ENCODE peak calls at places on chromosome 21, in five cellular contexts. A, U, L, I and P are unnamed samples.

GRCh38 chr21:42038826-42039425 is 28.8 kb upstream of the ZBTB21 start:
- DNase-seq in A (no peak), U (no peak), I (no peak), L (no peak), P (no peak)

GRCh38 chr21:39003982-39004775 is 179.1 kb downstream of the PSMG1 start:
- DNase-seq in A (no peak), I (peak), L (no peak), U (no peak), P (no peak)

GRCh38 chr21:41816583-41817165 is 49.8 kb upstream of the RIPK4 start:
- DNase-seq in I (peak), L (peak), A (peak), U (peak), P (peak)

GRCh38 chr21:25898671-25899070 is 163.9 kb downstream of the GABPA start:
- DNase-seq in U (no peak), L (no peak), I (no peak), A (no peak), P (no peak)

GRCh38 chr21:42536601-42537000 is 22.9 kb downstream of the SLC37A1 start:
- DNase-seq in I (no peak), L (no peak), A (no peak), U (no peak), P (no peak)

GRCh38 chr21:42145569-42146250 is 73.2 kb upstream of the ABCG1 start:
- DNase-seq in L (peak), I (peak), U (no peak), A (peak), P (peak)

GRCh38 chr21:40208960-40209359 is 341.7 kb downstream of the PCP4 start:
- DNase-seq in I (no peak), U (no peak), A (no peak), L (no peak), P (no peak)

GRCh38 chr21:14620152-14620551 is 74.0 kb upstream of the SAMSN1 start:
- DNase-seq in A (no peak), I (no peak), L (no peak), U (no peak), P (no peak)

GRCh38 chr21:37061926-37062591 is 10.8 kb downstream of the PIGP start:
- DNase-seq in A (no peak), I (no peak), L (no peak), U (no peak), P (no peak)

GRCh38 chr21:42061866-42062542 is 9.1 kb upstream of the UMODL1 start:
- DNase-seq in I (peak), L (no peak), U (no peak), A (no peak), P (peak)

GRCh38 chr21:41783476-41784150 is 16.8 kb upstream of the RIPK4 start:
- DNase-seq in A (peak), U (no peak), L (no peak), I (peak), P (peak)

GRCh38 chr21:42537106-42537742 is 23.6 kb downstream of the SLC37A1 start:
- DNase-seq in U (no peak), L (no peak), I (no peak), A (no peak), P (no peak)

GRCh38 chr21:42701706-42702456 is 48.5 kb downstream of the PDE9A start:
- DNase-seq in A (no peak), U (no peak), L (no peak), I (no peak), P (no peak)

GRCh38 chr21:26887241-26887640 is 42.0 kb upstream of the ADAMTS1 start:
- DNase-seq in U (no peak), I (no peak), L (no peak), A (peak), P (no peak)

GRCh38 chr21:41133896-41134522 is 34.0 kb upstream of the BACE2 start:
- DNase-seq in I (no peak), U (no peak), L (peak), A (no peak), P (no peak)

GRCh38 chr21:42193131-42193671 is 25.7 kb upstream of the ABCG1 start:
- DNase-seq in U (no peak), L (no peak), I (peak), A (no peak), P (peak)

GRCh38 chr21:25360593-25360992 is 246.7 kb downstream of the MRPL39 start:
- DNase-seq in L (no peak), U (no peak), A (no peak), I (no peak), P (no peak)

DNA sequence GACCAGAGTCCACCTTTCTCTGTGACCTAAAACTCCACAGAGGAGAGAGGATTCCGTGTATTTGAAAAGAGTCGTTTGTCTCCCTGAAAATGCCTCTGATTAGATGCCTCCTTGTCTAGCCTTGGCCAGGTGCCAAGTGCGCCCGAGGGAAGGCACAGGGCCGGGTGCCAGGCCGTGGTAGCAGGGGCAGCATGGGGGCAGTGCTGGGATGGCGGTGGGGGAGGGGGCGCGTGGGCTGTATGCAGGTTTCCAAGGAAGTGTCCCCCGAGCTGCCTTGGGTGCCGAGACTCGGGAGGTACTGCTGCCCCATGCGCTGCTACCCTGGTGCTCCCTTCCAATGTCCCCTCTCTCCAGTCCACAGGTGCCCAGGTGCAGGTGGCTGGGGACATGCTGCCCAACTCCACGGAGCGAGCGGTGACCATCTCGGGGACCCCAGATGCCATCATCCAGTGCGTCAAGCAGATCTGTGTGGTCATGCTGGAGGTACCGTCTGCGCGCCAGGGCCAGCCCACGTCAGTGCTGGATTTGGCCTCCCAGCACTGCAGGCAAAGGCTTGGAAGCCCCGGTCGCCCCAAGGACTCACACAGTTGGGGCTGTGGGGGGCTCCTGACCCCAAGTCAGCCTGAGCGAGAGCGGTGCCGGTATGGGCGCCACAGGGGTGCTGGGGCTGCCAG is 70.9 kb upstream of the COL6A1 start:
- DNase-seq in I (no peak), A (no peak), L (no peak), U (no peak), P (no peak)
- H3K4me3 ChIP-seq in I (no peak), A (no peak), L (no peak), U (no peak), P (no peak)

GRCh38 chr21:43703068-43703880 is 15.7 kb upstream of the PDXK start:
- DNase-seq in A (no peak), I (no peak), U (peak), L (no peak), P (no peak)
- H3K4me3 ChIP-seq in A (no peak), I (no peak), U (peak), L (no peak), P (no peak)

DNA sequence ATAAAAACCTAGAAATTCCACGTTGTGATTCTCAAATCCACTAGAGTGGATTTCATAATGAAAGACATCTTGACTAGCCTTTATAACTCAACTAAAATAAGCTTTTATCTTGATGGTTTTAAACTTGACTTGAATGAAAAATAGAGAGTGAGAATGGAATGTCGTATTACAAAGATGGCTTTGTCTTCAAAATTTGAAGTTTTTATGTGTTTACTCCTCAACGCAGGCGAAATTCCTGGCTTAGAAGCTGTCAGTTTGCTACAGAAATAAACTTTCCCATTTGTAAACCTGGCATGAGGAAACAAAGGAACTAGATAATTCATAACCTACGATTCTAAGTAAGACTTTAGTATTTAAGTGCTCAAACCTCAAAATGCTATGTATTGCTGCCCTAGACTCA is 90.0 kb upstream of the KRTAP19-8 start:
- DNase-seq in U (no peak), A (no peak), I (no peak), L (no peak), P (no peak)
- H3K4me3 ChIP-seq in U (no peak), A (no peak), I (no peak), L (no peak), P (no peak)

GRCh38 chr21:35831230-35831629 is 229.1 kb downstream of the SETD4 start:
- DNase-seq in A (no peak), I (peak), L (no peak), U (no peak), P (no peak)
- H3K4me3 ChIP-seq in A (no peak), I (no peak), L (no peak), U (no peak), P (no peak)

GRCh38 chr21:33976082-33976979 is 60.7 kb upstream of the ATP5PO start:
- DNase-seq in U (peak), I (peak), L (no peak), A (no peak), P (peak)

GRCh38 chr21:33974513-33975468 is 59.2 kb upstream of the ATP5PO start:
- DNase-seq in L (no peak), I (no peak), A (no peak), U (no peak), P (no peak)

GRCh38 chr21:33977721-33978369 is 62.2 kb upstream of the ATP5PO start:
- DNase-seq in U (no peak), L (no peak), I (no peak), A (no peak), P (no peak)

GRCh38 chr21:33976980-33977720 is 61.5 kb upstream of the ATP5PO start:
- DNase-seq in L (no peak), A (no peak), I (peak), U (no peak), P (no peak)

GRCh38 chr21:33975548-33976081 is 60.0 kb upstream of the ATP5PO start:
- DNase-seq in A (no peak), L (no peak), I (peak), U (no peak), P (peak)
- H3K4me3 ChIP-seq in A (no peak), L (no peak), I (no peak), U (peak), P (no peak)

DNA sequence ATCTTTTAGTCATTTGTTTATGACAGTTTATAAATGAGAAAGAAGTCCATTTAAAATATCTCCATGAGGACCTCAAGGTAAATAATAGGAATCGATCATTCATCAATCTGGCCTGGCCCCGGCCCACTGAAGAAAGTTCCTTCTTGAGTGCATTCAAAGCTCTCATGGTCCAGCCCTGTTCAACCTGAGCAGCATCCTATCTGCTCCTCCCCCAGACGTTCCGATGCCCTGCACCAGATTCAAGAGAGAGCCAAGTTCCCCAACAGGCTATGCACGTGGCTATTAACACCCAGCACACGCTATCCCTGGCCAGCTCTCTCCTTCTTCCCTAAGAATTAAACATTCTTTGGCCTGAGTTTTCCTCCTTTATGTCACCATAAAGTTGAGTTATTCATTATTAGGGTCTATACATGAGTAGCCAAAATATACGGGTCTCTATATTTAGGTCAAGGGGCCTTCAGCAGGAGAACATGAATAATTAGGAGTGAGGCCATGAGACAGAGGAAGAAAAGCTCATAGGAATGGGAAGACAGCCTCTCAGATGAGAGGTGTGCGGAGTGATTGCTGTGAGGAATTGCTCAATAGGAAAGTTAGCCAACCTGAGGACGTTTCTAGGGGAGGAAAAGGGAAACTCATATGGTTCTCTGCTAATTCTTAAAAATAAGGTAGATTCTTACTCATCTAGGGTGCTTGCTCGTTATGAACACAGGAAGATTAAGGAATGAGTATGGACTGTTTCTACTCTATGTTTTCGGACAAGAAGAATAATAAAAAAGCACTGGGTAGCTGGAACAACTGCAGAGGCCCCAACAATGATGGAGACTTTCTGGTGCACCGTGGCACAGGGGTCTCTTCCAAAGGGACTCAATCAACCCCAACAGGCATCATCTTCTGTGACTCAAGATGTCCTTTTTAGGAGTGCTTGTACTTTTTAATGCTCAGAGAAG is 23.6 kb downstream of the RUNX1 start:
- DNase-seq in I (no peak), U (no peak), A (no peak), L (no peak), P (no peak)
- H3K4me3 ChIP-seq in I (peak), U (no peak), A (no peak), L (no peak), P (peak)

DNA sequence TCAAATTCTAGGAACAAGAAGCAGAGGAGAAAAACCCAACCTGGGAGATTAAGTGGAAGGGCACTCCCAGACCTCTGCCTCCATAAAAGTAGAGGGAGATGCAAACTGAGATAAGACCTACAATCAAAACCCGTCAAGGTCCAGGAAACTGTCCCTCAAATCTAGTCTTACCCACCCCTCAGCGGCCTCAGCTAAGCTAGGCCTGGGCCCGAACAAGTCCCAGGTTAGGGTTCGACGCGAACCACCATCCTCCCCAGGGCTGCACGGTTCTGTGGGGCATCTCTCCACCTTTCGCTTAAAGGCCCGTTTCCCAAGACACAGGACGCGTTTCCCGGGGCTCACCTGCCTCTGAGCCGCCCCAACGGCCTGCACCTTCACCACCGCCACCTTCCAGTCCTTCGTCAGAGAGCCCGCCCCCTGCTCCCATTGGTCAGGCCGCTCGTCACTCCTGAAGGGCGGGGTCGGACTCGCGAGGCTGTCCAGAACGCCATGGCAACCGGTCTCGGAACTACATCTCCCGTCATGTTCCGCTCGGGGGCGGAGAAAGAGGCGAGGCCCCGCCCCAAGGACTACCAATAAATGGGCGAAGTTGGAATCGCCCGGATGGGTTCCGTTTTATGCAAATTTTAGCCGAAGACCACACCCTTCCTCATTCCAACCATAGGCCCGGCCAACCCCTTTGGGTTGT is at the start of gene CRYZL1:
- DNase-seq in A (peak), L (peak), U (peak), I (peak), P (peak)
- H3K4me3 ChIP-seq in A (peak), L (peak), U (peak), I (peak), P (peak)

GRCh38 chr21:33023574-33024277 is 2.0 kb upstream of the OLIG2 start:
- DNase-seq in A (no peak), L (no peak), U (no peak), I (no peak), P (no peak)

GRCh38 chr21:33025106-33025470 is 647 bp upstream of the OLIG2 start:
- DNase-seq in U (no peak), I (no peak), L (no peak), A (no peak), P (no peak)

GRCh38 chr21:33022828-33023573 is 2.7 kb upstream of the OLIG2 start:
- DNase-seq in A (no peak), L (no peak), I (no peak), U (no peak), P (no peak)

GRCh38 chr21:33025471-33026298 is at the start of gene OLIG2:
- DNase-seq in U (no peak), A (no peak), L (peak), I (no peak), P (no peak)

GRCh38 chr21:33024278-33025103 is 1.2 kb upstream of the OLIG2 start:
- DNase-seq in A (no peak), U (no peak), I (no peak), L (no peak), P (no peak)
- H3K4me3 ChIP-seq in A (no peak), U (no peak), I (no peak), L (no peak), P (no peak)